ENCODE peak calls at places on chromosome 4, in four cellular contexts. B is ELF-1, S is T-helper 1 cell, E is OCI-LY7. V is an unnamed sample.

GRCh38 chr4:123170843-123171242 is 225.8 kb upstream of the SPRY1 start:
- DNase-seq in B (no peak), S (no peak), E (no peak), V (no peak)

GRCh38 chr4:104591505-104591904 is 96.8 kb upstream of the CXXC4 start:
- DNase-seq in B (peak), S (no peak), E (no peak), V (no peak)

GRCh38 chr4:91754716-91755115 is 549.0 kb upstream of the GRID2 start:
- DNase-seq in B (no peak), S (no peak), E (no peak), V (no peak)

GRCh38 chr4:6548882-6549230 is 26.1 kb upstream of the MAN2B2 start:
- DNase-seq in B (no peak), S (no peak), E (no peak), V (no peak)

GRCh38 chr4:157012781-157013180 is 41.2 kb upstream of the PDGFC start:
- DNase-seq in B (no peak), S (no peak), E (no peak), V (no peak)

GRCh38 chr4:124713213-124713592 is 671 bp upstream of the ANKRD50 start:
- DNase-seq in B (peak), S (no peak), E (peak), V (peak)

GRCh38 chr4:98599617-98600016 is 58.8 kb downstream of the TSPAN5 start:
- DNase-seq in B (no peak), S (no peak), E (no peak), V (no peak)

GRCh38 chr4:170978990-170979389 is 834.2 kb upstream of the GALNTL6 start:
- DNase-seq in B (no peak), S (no peak), E (no peak), V (no peak)

GRCh38 chr4:118557298-118557851 is 127.8 kb upstream of the METTL14 start:
- DNase-seq in B (no peak), S (peak), E (no peak), V (peak)

GRCh38 chr4:7694256-7694775 is 245.3 kb downstream of the AFAP1 start:
- DNase-seq in B (no peak), S (no peak), E (no peak), V (no peak)

GRCh38 chr4:47835489-47835888 is 2.4 kb downstream of the CORIN start:
- DNase-seq in B (no peak), S (no peak), E (no peak), V (no peak)

GRCh38 chr4:149248191-149248590 is 567.5 kb downstream of the IQCM start:
- DNase-seq in B (no peak), S (no peak), E (no peak), V (no peak)

GRCh38 chr4:186726440-186727148 is 2.9 kb upstream of the FAT1 start:
- DNase-seq in B (peak), S (no peak), E (no peak), V (no peak)

GRCh38 chr4:3318561-3319021 is 25.8 kb downstream of the RGS12 start:
- DNase-seq in B (peak), S (no peak), E (no peak), V (no peak)

GRCh38 chr4:147453561-147454141 is 27.2 kb upstream of the EDNRA start:
- DNase-seq in B (no peak), S (no peak), E (no peak), V (no peak)

GRCh38 chr4:67879486-67879885 is 4.3 kb downstream of the TMPRSS11D start:
- DNase-seq in B (no peak), S (no peak), E (no peak), V (no peak)

GRCh38 chr4:7650606-7651400 is 216.1 kb upstream of the PSAPL1 start:
- DNase-seq in B (peak), S (peak), E (peak), V (no peak)

GRCh38 chr4:2914220-2915126 is 48.7 kb downstream of the NOP14 start:
- DNase-seq in B (no peak), S (no peak), E (no peak), V (no peak)

GRCh38 chr4:74394476-74395136 is 29.7 kb downstream of the EREG start:
- DNase-seq in B (no peak), S (no peak), E (no peak), V (no peak)

GRCh38 chr4:17168571-17168970 is 270.1 kb upstream of the LDB2 start:
- DNase-seq in B (no peak), S (no peak), E (no peak), V (no peak)